ENCODE peak calls at places on chromosomes 13 and 19, in five cellular contexts. Z is cardiac muscle cell, N is fibroblast of mammary gland, A is pancreas, Q is heart right ventricle. M is an unnamed sample.

GRCh38 chr19:2455481-2456300 is 1.1 kb downstream of the LMNB2 start:
- DNase-seq in Z (peak), N (no peak), A (peak), Q (peak), M (no peak)

GRCh38 chr19:37855098-37855497 is 51.3 kb downstream of the WDR87 start:
- DNase-seq in Z (peak), N (peak), A (peak), Q (peak), M (no peak)

GRCh38 chr19:44817725-44818469 is 9.0 kb downstream of the BCAM start:
- DNase-seq in Z (no peak), N (no peak), A (no peak), Q (no peak), M (no peak)

GRCh38 chr13:44093607-44094583 is 214.2 kb downstream of the LACC1 start:
- DNase-seq in Z (peak), N (no peak), A (no peak), Q (no peak), M (no peak)

GRCh38 chr19:58553799-58554493 is 959 bp downstream of the CHMP2A start:
- DNase-seq in Z (no peak), N (no peak), A (peak), Q (no peak), M (no peak)

GRCh38 chr13:59643239-59643865 is 520.4 kb downstream of the DIAPH3 start:
- DNase-seq in Z (no peak), N (no peak), A (no peak), Q (no peak), M (no peak)

GRCh38 chr13:112072531-112073244 is 5.7 kb downstream of the SOX1 start:
- DNase-seq in Z (no peak), N (no peak), A (peak), Q (peak), M (no peak)

GRCh38 chr13:91845612-91846011 is 447.2 kb downstream of the GPC5 start:
- DNase-seq in Z (no peak), N (no peak), A (no peak), Q (no peak), M (no peak)

GRCh38 chr19:35000647-35001501 is 751 bp downstream of the GRAMD1A start:
- DNase-seq in Z (peak), N (peak), A (peak), Q (no peak), M (no peak)

GRCh38 chr13:60043262-60043661 is 120.5 kb downstream of the DIAPH3 start:
- DNase-seq in Z (peak), N (peak), A (no peak), Q (no peak), M (peak)

GRCh38 chr13:25192936-25193335 is 20.8 kb upstream of the AMER2 start:
- DNase-seq in Z (no peak), N (no peak), A (no peak), Q (no peak), M (no peak)

GRCh38 chr13:67069117-67069767 is 160.9 kb downstream of the PCDH9 start:
- DNase-seq in Z (peak), N (no peak), A (no peak), Q (no peak), M (no peak)

GRCh38 chr13:37656247-37656940 is 57.8 kb upstream of the POSTN start:
- DNase-seq in Z (peak), N (peak), A (no peak), Q (no peak), M (peak)

GRCh38 chr19:47663911-47664771 is 49.1 kb upstream of the EHD2 start:
- DNase-seq in Z (peak), N (peak), A (peak), Q (peak), M (peak)

GRCh38 chr19:51094696-51095279 is 12.1 kb upstream of the KLK14 start:
- DNase-seq in Z (peak), N (no peak), A (no peak), Q (no peak), M (no peak)

GRCh38 chr19:35311901-35312665 is 16.9 kb upstream of the CD22 start:
- DNase-seq in Z (no peak), N (no peak), A (no peak), Q (no peak), M (no peak)

GRCh38 chr13:36553501-36553900 is 120.3 kb upstream of the SERTM1 start:
- DNase-seq in Z (peak), N (no peak), A (no peak), Q (no peak), M (no peak)

GRCh38 chr19:2680808-2681207 is 21.7 kb downstream of the GNG7 start:
- DNase-seq in Z (no peak), N (no peak), A (no peak), Q (no peak), M (no peak)

GRCh38 chr13:110989331-110989730 is 74.5 kb upstream of the ANKRD10 start:
- DNase-seq in Z (no peak), N (peak), A (no peak), Q (no peak), M (no peak)

GRCh38 chr19:37920591-37921450 is 13.8 kb downstream of the SIPA1L3 start:
- DNase-seq in Z (no peak), N (no peak), A (no peak), Q (no peak), M (no peak)

GRCh38 chr19:41616785-41617621 is 9.9 kb downstream of the CEACAM4 start:
- DNase-seq in Z (peak), N (peak), A (no peak), Q (no peak), M (no peak)

GRCh38 chr13:104256701-104257100 is 1190.5 kb upstream of the SLC10A2 start:
- DNase-seq in Z (no peak), N (no peak), A (no peak), Q (no peak), M (no peak)

GRCh38 chr19:3683405-3683865 is 16.8 kb downstream of the PIP5K1C start:
- DNase-seq in Z (peak), N (peak), A (no peak), Q (peak), M (peak)

GRCh38 chr13:51959773-51960172 is 51.5 kb downstream of the ATP7B start:
- DNase-seq in Z (no peak), N (no peak), A (no peak), Q (no peak), M (no peak)

GRCh38 chr13:81987159-81987558 is 1646.2 kb upstream of the SPRY2 start:
- DNase-seq in Z (no peak), N (no peak), A (no peak), Q (no peak), M (no peak)

GRCh38 chr13:97856001-97856675 is 97.3 kb upstream of the IPO5 start:
- DNase-seq in Z (peak), N (peak), A (no peak), Q (peak), M (no peak)

GRCh38 chr19:15147090-15147489 is 39.9 kb downstream of the SYDE1 start:
- DNase-seq in Z (no peak), N (no peak), A (no peak), Q (no peak), M (no peak)

GRCh38 chr13:47005761-47006414 is 109.0 kb upstream of the HTR2A start:
- DNase-seq in Z (no peak), N (peak), A (no peak), Q (no peak), M (no peak)

GRCh38 chr19:42370068-42370520 is 20.0 kb downstream of the CNFN start:
- DNase-seq in Z (no peak), N (no peak), A (no peak), Q (no peak), M (no peak)

GRCh38 chr13:95920485-95920884 is 132.7 kb downstream of the UGGT2 start:
- DNase-seq in Z (no peak), N (no peak), A (no peak), Q (no peak), M (peak)

DNA sequence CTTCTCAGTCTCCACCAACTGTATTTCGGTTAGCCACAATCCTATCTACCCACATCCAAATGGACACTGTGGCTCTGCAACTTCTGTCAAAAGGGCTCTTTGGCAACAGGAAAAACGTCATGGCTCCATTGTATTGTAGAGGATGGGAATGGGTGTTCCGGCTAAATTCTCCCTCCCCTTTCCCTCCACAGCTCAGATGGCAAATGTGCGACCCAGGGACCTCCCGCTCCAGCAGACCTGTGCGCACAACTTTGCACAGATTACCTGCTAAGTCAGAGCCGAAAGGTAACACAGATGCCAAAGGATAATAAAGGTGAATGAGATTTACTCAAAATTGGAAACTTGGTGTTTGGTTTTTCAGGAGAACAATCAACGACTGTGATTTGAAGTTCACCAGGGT is 948 bp upstream of the KL start:
- DNase-seq in Z (no peak), N (no peak), A (no peak), Q (peak), M (no peak)
- H3K4me3 ChIP-seq in Z (no peak), N (no peak), A (no peak), Q (peak), M (no peak)

GRCh38 chr13:55244991-55245644 is 1895.6 kb upstream of the PRR20A start:
- DNase-seq in Z (no peak), N (peak), A (no peak), Q (no peak), M (no peak)
- TF ChIP-seq CTCF in Z (no peak), N (no peak), A (no peak), Q (no peak), M (peak)

GRCh38 chr19:54388803-54389144 is 24.0 kb upstream of the LAIR1 start:
- DNase-seq in Z (no peak), N (no peak), A (no peak), Q (no peak), M (no peak)
- H3K4me3 ChIP-seq in Z (no peak), N (no peak), A (no peak), Q (peak), M (no peak)

DNA sequence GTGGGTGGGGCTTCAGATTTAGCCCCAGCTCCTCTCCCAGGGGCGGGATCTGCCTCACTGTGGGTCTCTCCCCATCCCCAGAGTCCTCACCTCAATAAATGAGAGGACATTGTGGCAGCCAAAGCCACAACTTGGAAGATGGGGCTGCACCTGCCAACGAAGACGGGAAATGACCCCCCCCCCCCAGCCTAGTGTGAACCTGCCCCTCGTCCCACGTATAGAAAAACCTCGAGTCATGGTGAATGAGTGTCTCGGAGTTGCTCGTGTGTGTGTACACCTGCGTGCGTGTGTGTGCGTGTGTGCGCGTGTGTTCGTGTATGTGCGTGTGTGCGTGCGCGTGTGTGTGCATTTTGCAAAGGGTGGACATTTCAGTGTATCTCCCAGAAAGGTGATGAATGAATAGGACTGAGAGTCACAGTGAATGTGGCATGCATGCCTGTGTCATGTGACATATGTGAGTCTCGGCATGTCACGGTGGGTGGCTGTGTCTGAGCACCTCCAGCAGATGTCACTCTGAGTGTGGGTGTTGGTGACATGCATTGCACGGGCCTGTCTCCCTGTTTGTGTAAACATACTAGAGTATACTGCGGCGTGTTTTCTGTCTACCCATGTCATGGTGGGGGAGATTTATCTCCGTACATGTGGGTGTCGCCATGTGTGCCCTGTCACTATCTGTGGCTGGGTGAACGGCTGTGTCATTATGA is 1.5 kb upstream of the TRAPPC5 start:
- DNase-seq in Z (no peak), N (no peak), A (no peak), Q (no peak), M (no peak)
- TF ChIP-seq CTCF in Z (no peak), N (no peak), A (no peak), Q (no peak), M (no peak)

GRCh38 chr19:1112254-1113208 is 8.7 kb downstream of the GPX4 start:
- DNase-seq in Z (no peak), N (peak), A (peak), Q (no peak), M (no peak)
- H3K4me3 ChIP-seq in Z (no peak), N (no peak), A (no peak), Q (no peak), M (no peak)

DNA sequence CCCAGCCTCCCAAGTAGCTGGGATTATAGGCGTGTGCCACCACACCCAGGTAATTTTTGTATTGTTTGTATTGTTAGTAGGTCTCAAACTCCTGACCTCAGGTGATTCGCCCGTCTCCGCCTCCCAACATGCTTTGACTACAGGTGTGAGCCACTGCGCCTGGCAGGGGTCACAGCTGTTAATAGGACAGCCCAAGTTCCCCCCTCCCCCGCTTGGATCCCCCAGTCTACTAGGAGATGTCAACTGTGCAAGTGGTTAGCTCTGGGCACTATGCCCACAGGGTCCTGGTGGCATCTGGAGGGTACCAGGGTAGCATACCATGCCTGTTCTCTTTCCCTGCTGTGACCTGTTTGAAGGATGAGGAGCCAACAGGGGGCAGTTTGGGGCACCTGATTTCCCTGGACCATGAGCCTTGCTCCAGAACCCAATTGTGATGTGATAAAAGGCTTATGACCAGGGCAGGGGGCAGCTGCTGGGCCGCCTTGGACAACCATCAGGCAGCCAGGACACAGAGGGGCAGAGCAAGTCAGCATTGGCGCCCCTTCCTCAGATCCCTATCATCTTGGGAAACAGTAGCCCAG is at the start of gene TSPAN16:
- DNase-seq in Z (no peak), N (no peak), A (no peak), Q (no peak), M (no peak)
- TF ChIP-seq CTCF in Z (no peak), N (no peak), A (no peak), Q (no peak), M (no peak)

M was measured in astrocyte of the cerebellum.